ENCODE peak calls at places on chromosome 20, in six cellular contexts. X, H, A, G, S and L are unnamed samples.

GRCh38 chr20:2652724-2653510 is 485 bp downstream of the NOP56 start:
- DNase-seq in X (no peak), H (no peak), A (peak), G (peak), S (peak), L (no peak)

GRCh38 chr20:12058201-12058600 is 140.5 kb downstream of the BTBD3 start:
- DNase-seq in X (no peak), H (no peak), A (no peak), G (no peak), S (no peak), L (no peak)

GRCh38 chr20:37757550-37757949 is 63.7 kb downstream of the CTNNBL1 start:
- DNase-seq in X (no peak), H (no peak), A (no peak), G (no peak), S (no peak), L (no peak)

GRCh38 chr20:21705466-21706344 is at the start of gene PAX1:
- DNase-seq in X (no peak), H (no peak), A (no peak), G (no peak), S (no peak), L (no peak)

GRCh38 chr20:25038591-25039015 is 19.3 kb downstream of the ACSS1 start:
- DNase-seq in X (no peak), H (no peak), A (no peak), G (no peak), S (no peak), L (no peak)

GRCh38 chr20:38343107-38343797 is 3.0 kb upstream of the LBP start:
- DNase-seq in X (no peak), H (no peak), A (no peak), G (peak), S (no peak), L (no peak)

GRCh38 chr20:32144898-32145662 is 35.6 kb downstream of the TM9SF4 start:
- DNase-seq in X (no peak), H (no peak), A (no peak), G (no peak), S (no peak), L (no peak)

GRCh38 chr20:1166963-1167720 is 17.6 kb downstream of the TMEM74B start:
- DNase-seq in X (no peak), H (no peak), A (no peak), G (no peak), S (no peak), L (no peak)

GRCh38 chr20:52585333-52585732 is 386.8 kb upstream of the TSHZ2 start:
- DNase-seq in X (no peak), H (no peak), A (no peak), G (no peak), S (no peak), L (no peak)

GRCh38 chr20:1375515-1375914 is 17.3 kb downstream of the FKBP1A start:
- DNase-seq in X (no peak), H (no peak), A (no peak), G (peak), S (peak), L (no peak)

GRCh38 chr20:16397053-16397452 is 176.2 kb downstream of the KIF16B start:
- DNase-seq in X (no peak), H (no peak), A (peak), G (peak), S (no peak), L (no peak)

GRCh38 chr20:18252597-18253451 is 35.5 kb upstream of the ZNF133 start:
- DNase-seq in X (no peak), H (no peak), A (no peak), G (no peak), S (no peak), L (no peak)

GRCh38 chr20:41178904-41179432 is 41.6 kb downstream of the PLCG1 start:
- DNase-seq in X (no peak), H (no peak), A (peak), G (no peak), S (no peak), L (no peak)

GRCh38 chr20:44471481-44471882 is 4.2 kb upstream of the TTPAL start:
- DNase-seq in X (no peak), H (no peak), A (no peak), G (peak), S (no peak), L (no peak)

GRCh38 chr20:49685809-49686208 is 27.9 kb downstream of the B4GALT5 start:
- DNase-seq in X (no peak), H (no peak), A (no peak), G (peak), S (no peak), L (peak)

GRCh38 chr20:263701-264100 is 6.2 kb downstream of the DEFB132 start:
- DNase-seq in X (no peak), H (no peak), A (no peak), G (no peak), S (no peak), L (no peak)

GRCh38 chr20:13125486-13125885 is 95.6 kb upstream of the ISM1 start:
- DNase-seq in X (no peak), H (no peak), A (no peak), G (no peak), S (no peak), L (no peak)

GRCh38 chr20:43844778-43845614 is 69.7 kb upstream of the TOX2 start:
- DNase-seq in X (no peak), H (no peak), A (no peak), G (peak), S (peak), L (peak)

GRCh38 chr20:58647814-58648501 is 3.1 kb upstream of the STX16 start:
- DNase-seq in X (no peak), H (no peak), A (no peak), G (peak), S (no peak), L (no peak)

GRCh38 chr20:58109126-58109880 is 119.2 kb downstream of the ANKRD60 start:
- DNase-seq in X (no peak), H (no peak), A (no peak), G (peak), S (peak), L (no peak)

GRCh38 chr20:8602389-8603116 is 466.3 kb upstream of the PLCB4 start:
- DNase-seq in X (no peak), H (no peak), A (no peak), G (peak), S (no peak), L (peak)

GRCh38 chr20:59084041-59084841 is 41.7 kb upstream of the PRELID3B start:
- DNase-seq in X (no peak), H (no peak), A (no peak), G (no peak), S (no peak), L (no peak)

GRCh38 chr20:44683263-44684046 is 31.7 kb upstream of the CCN5 start:
- DNase-seq in X (peak), H (peak), A (no peak), G (peak), S (no peak), L (peak)

GRCh38 chr20:49938173-49939163 is 2.3 kb downstream of the RNF114 start:
- DNase-seq in X (no peak), H (no peak), A (peak), G (peak), S (peak), L (peak)

GRCh38 chr20:40743172-40743775 is 54.2 kb upstream of the MAFB start:
- DNase-seq in X (no peak), H (no peak), A (no peak), G (no peak), S (no peak), L (no peak)

GRCh38 chr20:51020657-51021056 is 2.2 kb downstream of the KCNG1 start:
- DNase-seq in X (no peak), H (no peak), A (no peak), G (no peak), S (no peak), L (no peak)

GRCh38 chr20:45283529-45284065 is 23.0 kb upstream of the RBPJL start:
- DNase-seq in X (no peak), H (no peak), A (no peak), G (no peak), S (no peak), L (no peak)

GRCh38 chr20:20096421-20096820 is 44.1 kb downstream of the CFAP61 start:
- DNase-seq in X (no peak), H (no peak), A (no peak), G (no peak), S (no peak), L (no peak)

GRCh38 chr20:7657569-7657968 is 282.7 kb downstream of the HAO1 start:
- DNase-seq in X (no peak), H (no peak), A (no peak), G (no peak), S (no peak), L (no peak)

GRCh38 chr20:36629719-36630340 is 16.2 kb downstream of the SLA2 start:
- DNase-seq in X (peak), H (no peak), A (no peak), G (peak), S (peak), L (no peak)

GRCh38 chr20:20210943-20211273 is 157.0 kb upstream of the INSM1 start:
- DNase-seq in X (no peak), H (no peak), A (no peak), G (no peak), S (no peak), L (no peak)

GRCh38 chr20:63103402-63104311 is 96.9 kb upstream of the BHLHE23 start:
- DNase-seq in X (no peak), H (no peak), A (no peak), G (peak), S (no peak), L (no peak)

GRCh38 chr20:4886771-4887527 is 114.4 kb downstream of the SLC23A2 start:
- DNase-seq in X (no peak), H (no peak), A (peak), G (no peak), S (no peak), L (no peak)

GRCh38 chr20:50813801-50814200 is 18.9 kb downstream of the BCAS4 start:
- DNase-seq in X (no peak), H (no peak), A (no peak), G (no peak), S (no peak), L (no peak)

GRCh38 chr20:60372822-60373221 is 414.6 kb downstream of the CDH26 start:
- DNase-seq in X (no peak), H (no peak), A (no peak), G (no peak), S (no peak), L (no peak)

GRCh38 chr20:62196286-62196685 is 13.5 kb downstream of the MTG2 start:
- DNase-seq in X (no peak), H (no peak), A (no peak), G (no peak), S (no peak), L (no peak)

GRCh38 chr20:48847498-48848205 is 19.9 kb upstream of the PREX1 start:
- DNase-seq in X (no peak), H (no peak), A (no peak), G (no peak), S (no peak), L (no peak)

GRCh38 chr20:10581823-10582222 is 92.0 kb downstream of the JAG1 start:
- DNase-seq in X (no peak), H (no peak), A (no peak), G (peak), S (peak), L (peak)